ENCODE peak calls at places on chromosomes 11 and 22, in eight cellular contexts. One of them, this sample, is unnamed.

GRCh38 chr11:127392575-127392974 is 392.0 kb upstream of the KIRREL3 start:
- DNase-seq in activated CD8-positive, alpha-beta memory T cell treated with anti-CD3 and anti-CD28 coated beads, Interleukin-2, amount 50 U/mL, for 48 hours: no peak
- DNase-seq in coronary artery: no peak
- DNase-seq in tibial nerve: no peak
- DNase-seq in activated CD4-positive, CD25-positive, alpha-beta regulatory T cell: no peak
- DNase-seq in DND-41: no peak
- DNase-seq in activated CD4-positive, alpha-beta T cell treated with anti-CD3 and anti-CD28 coated beads, Interleukin-2, amount 50 U/mL, for 1 hour: no peak
- DNase-seq in skeletal muscle cell: no peak
- DNase-seq in this sample: no peak

GRCh38 chr11:34792814-34793241 is 123.4 kb downstream of the APIP start:
- DNase-seq in coronary artery: no peak
- DNase-seq in tibial nerve: no peak
- DNase-seq in skeletal muscle cell: no peak
- DNase-seq in DND-41: no peak
- DNase-seq in activated CD4-positive, CD25-positive, alpha-beta regulatory T cell: no peak
- DNase-seq in activated CD8-positive, alpha-beta memory T cell treated with anti-CD3 and anti-CD28 coated beads, Interleukin-2, amount 50 U/mL, for 48 hours: no peak
- DNase-seq in activated CD4-positive, alpha-beta T cell treated with anti-CD3 and anti-CD28 coated beads, Interleukin-2, amount 50 U/mL, for 1 hour: no peak
- DNase-seq in this sample: no peak

GRCh38 chr11:45107051-45107450 is 39.4 kb upstream of the PRDM11 start:
- DNase-seq in tibial nerve: no peak
- DNase-seq in activated CD4-positive, alpha-beta T cell treated with anti-CD3 and anti-CD28 coated beads, Interleukin-2, amount 50 U/mL, for 1 hour: no peak
- DNase-seq in activated CD8-positive, alpha-beta memory T cell treated with anti-CD3 and anti-CD28 coated beads, Interleukin-2, amount 50 U/mL, for 48 hours: no peak
- DNase-seq in skeletal muscle cell: no peak
- DNase-seq in activated CD4-positive, CD25-positive, alpha-beta regulatory T cell: no peak
- DNase-seq in coronary artery: no peak
- DNase-seq in DND-41: no peak
- DNase-seq in this sample: no peak

GRCh38 chr22:21791635-21792625 is 56.3 kb upstream of the YPEL1 start:
- DNase-seq in activated CD4-positive, CD25-positive, alpha-beta regulatory T cell: peak
- DNase-seq in DND-41: no peak
- DNase-seq in activated CD4-positive, alpha-beta T cell treated with anti-CD3 and anti-CD28 coated beads, Interleukin-2, amount 50 U/mL, for 1 hour: no peak
- DNase-seq in tibial nerve: no peak
- DNase-seq in activated CD8-positive, alpha-beta memory T cell treated with anti-CD3 and anti-CD28 coated beads, Interleukin-2, amount 50 U/mL, for 48 hours: peak
- DNase-seq in skeletal muscle cell: no peak
- DNase-seq in coronary artery: no peak
- DNase-seq in this sample: no peak

GRCh38 chr22:23826510-23827350 is 12.1 kb downstream of the DERL3 start:
- DNase-seq in activated CD4-positive, alpha-beta T cell treated with anti-CD3 and anti-CD28 coated beads, Interleukin-2, amount 50 U/mL, for 1 hour: no peak
- DNase-seq in coronary artery: no peak
- DNase-seq in skeletal muscle cell: peak
- DNase-seq in DND-41: no peak
- DNase-seq in activated CD8-positive, alpha-beta memory T cell treated with anti-CD3 and anti-CD28 coated beads, Interleukin-2, amount 50 U/mL, for 48 hours: no peak
- DNase-seq in tibial nerve: no peak
- DNase-seq in activated CD4-positive, CD25-positive, alpha-beta regulatory T cell: no peak
- DNase-seq in this sample: no peak

GRCh38 chr11:4921796-4922195 is 2.3 kb downstream of the OR51G1 start:
- DNase-seq in activated CD8-positive, alpha-beta memory T cell treated with anti-CD3 and anti-CD28 coated beads, Interleukin-2, amount 50 U/mL, for 48 hours: no peak
- DNase-seq in DND-41: no peak
- DNase-seq in coronary artery: no peak
- DNase-seq in tibial nerve: no peak
- DNase-seq in activated CD4-positive, CD25-positive, alpha-beta regulatory T cell: no peak
- DNase-seq in skeletal muscle cell: no peak
- DNase-seq in activated CD4-positive, alpha-beta T cell treated with anti-CD3 and anti-CD28 coated beads, Interleukin-2, amount 50 U/mL, for 1 hour: no peak
- DNase-seq in this sample: no peak

GRCh38 chr11:69480547-69481392 is 693 bp upstream of the LINC01488 start:
- DNase-seq in activated CD4-positive, alpha-beta T cell treated with anti-CD3 and anti-CD28 coated beads, Interleukin-2, amount 50 U/mL, for 1 hour: no peak
- DNase-seq in coronary artery: no peak
- DNase-seq in tibial nerve: no peak
- DNase-seq in activated CD8-positive, alpha-beta memory T cell treated with anti-CD3 and anti-CD28 coated beads, Interleukin-2, amount 50 U/mL, for 48 hours: no peak
- DNase-seq in activated CD4-positive, CD25-positive, alpha-beta regulatory T cell: no peak
- DNase-seq in skeletal muscle cell: no peak
- DNase-seq in DND-41: no peak
- DNase-seq in this sample: peak

GRCh38 chr11:112652786-112653390 is 308.3 kb upstream of the NCAM1 start:
- DNase-seq in DND-41: no peak
- DNase-seq in tibial nerve: no peak
- DNase-seq in activated CD8-positive, alpha-beta memory T cell treated with anti-CD3 and anti-CD28 coated beads, Interleukin-2, amount 50 U/mL, for 48 hours: no peak
- DNase-seq in activated CD4-positive, alpha-beta T cell treated with anti-CD3 and anti-CD28 coated beads, Interleukin-2, amount 50 U/mL, for 1 hour: no peak
- DNase-seq in activated CD4-positive, CD25-positive, alpha-beta regulatory T cell: no peak
- DNase-seq in skeletal muscle cell: peak
- DNase-seq in coronary artery: no peak
- DNase-seq in this sample: no peak

GRCh38 chr22:46408568-46409506 is 73.3 kb downstream of the TRMU start:
- DNase-seq in activated CD4-positive, alpha-beta T cell treated with anti-CD3 and anti-CD28 coated beads, Interleukin-2, amount 50 U/mL, for 1 hour: no peak
- DNase-seq in activated CD8-positive, alpha-beta memory T cell treated with anti-CD3 and anti-CD28 coated beads, Interleukin-2, amount 50 U/mL, for 48 hours: no peak
- DNase-seq in coronary artery: no peak
- DNase-seq in activated CD4-positive, CD25-positive, alpha-beta regulatory T cell: no peak
- DNase-seq in DND-41: no peak
- DNase-seq in tibial nerve: no peak
- DNase-seq in skeletal muscle cell: no peak
- DNase-seq in this sample: no peak

GRCh38 chr11:92376680-92377079 is 152.1 kb downstream of the FAT3 start:
- DNase-seq in tibial nerve: no peak
- DNase-seq in activated CD4-positive, alpha-beta T cell treated with anti-CD3 and anti-CD28 coated beads, Interleukin-2, amount 50 U/mL, for 1 hour: no peak
- DNase-seq in activated CD4-positive, CD25-positive, alpha-beta regulatory T cell: no peak
- DNase-seq in skeletal muscle cell: no peak
- DNase-seq in coronary artery: no peak
- DNase-seq in DND-41: no peak
- DNase-seq in activated CD8-positive, alpha-beta memory T cell treated with anti-CD3 and anti-CD28 coated beads, Interleukin-2, amount 50 U/mL, for 48 hours: no peak
- DNase-seq in this sample: no peak

GRCh38 chr11:134277176-134278001 is 1.2 kb downstream of the GLB1L3 start:
- DNase-seq in activated CD4-positive, alpha-beta T cell treated with anti-CD3 and anti-CD28 coated beads, Interleukin-2, amount 50 U/mL, for 1 hour: no peak
- DNase-seq in activated CD8-positive, alpha-beta memory T cell treated with anti-CD3 and anti-CD28 coated beads, Interleukin-2, amount 50 U/mL, for 48 hours: peak
- DNase-seq in skeletal muscle cell: no peak
- DNase-seq in DND-41: peak
- DNase-seq in coronary artery: no peak
- DNase-seq in activated CD4-positive, CD25-positive, alpha-beta regulatory T cell: no peak
- DNase-seq in tibial nerve: no peak
- DNase-seq in this sample: no peak

GRCh38 chr11:134026655-134027343 is 42.1 kb upstream of the JAM3 start:
- DNase-seq in coronary artery: no peak
- DNase-seq in skeletal muscle cell: no peak
- DNase-seq in activated CD4-positive, CD25-positive, alpha-beta regulatory T cell: no peak
- DNase-seq in activated CD8-positive, alpha-beta memory T cell treated with anti-CD3 and anti-CD28 coated beads, Interleukin-2, amount 50 U/mL, for 48 hours: no peak
- DNase-seq in tibial nerve: no peak
- DNase-seq in activated CD4-positive, alpha-beta T cell treated with anti-CD3 and anti-CD28 coated beads, Interleukin-2, amount 50 U/mL, for 1 hour: no peak
- DNase-seq in DND-41: no peak
- DNase-seq in this sample: no peak

GRCh38 chr11:76903325-76903724 is 42.6 kb downstream of the ACER3 start:
- DNase-seq in tibial nerve: no peak
- DNase-seq in activated CD4-positive, alpha-beta T cell treated with anti-CD3 and anti-CD28 coated beads, Interleukin-2, amount 50 U/mL, for 1 hour: no peak
- DNase-seq in activated CD4-positive, CD25-positive, alpha-beta regulatory T cell: no peak
- DNase-seq in activated CD8-positive, alpha-beta memory T cell treated with anti-CD3 and anti-CD28 coated beads, Interleukin-2, amount 50 U/mL, for 48 hours: no peak
- DNase-seq in DND-41: no peak
- DNase-seq in skeletal muscle cell: no peak
- DNase-seq in coronary artery: no peak
- DNase-seq in this sample: no peak

GRCh38 chr11:85774256-85775097 is 36.5 kb downstream of the SYTL2 start:
- DNase-seq in DND-41: no peak
- DNase-seq in activated CD4-positive, CD25-positive, alpha-beta regulatory T cell: no peak
- DNase-seq in tibial nerve: no peak
- DNase-seq in activated CD4-positive, alpha-beta T cell treated with anti-CD3 and anti-CD28 coated beads, Interleukin-2, amount 50 U/mL, for 1 hour: no peak
- DNase-seq in skeletal muscle cell: no peak
- DNase-seq in activated CD8-positive, alpha-beta memory T cell treated with anti-CD3 and anti-CD28 coated beads, Interleukin-2, amount 50 U/mL, for 48 hours: no peak
- DNase-seq in coronary artery: no peak
- DNase-seq in this sample: peak

GRCh38 chr11:91859666-91860065 is 365.0 kb upstream of the FAT3 start:
- DNase-seq in coronary artery: no peak
- DNase-seq in tibial nerve: no peak
- DNase-seq in activated CD4-positive, alpha-beta T cell treated with anti-CD3 and anti-CD28 coated beads, Interleukin-2, amount 50 U/mL, for 1 hour: no peak
- DNase-seq in activated CD8-positive, alpha-beta memory T cell treated with anti-CD3 and anti-CD28 coated beads, Interleukin-2, amount 50 U/mL, for 48 hours: no peak
- DNase-seq in activated CD4-positive, CD25-positive, alpha-beta regulatory T cell: no peak
- DNase-seq in skeletal muscle cell: no peak
- DNase-seq in DND-41: no peak
- DNase-seq in this sample: no peak

GRCh38 chr11:91220476-91221202 is 997.8 kb upstream of the CHORDC1 start:
- DNase-seq in skeletal muscle cell: peak
- DNase-seq in coronary artery: no peak
- DNase-seq in DND-41: no peak
- DNase-seq in activated CD4-positive, alpha-beta T cell treated with anti-CD3 and anti-CD28 coated beads, Interleukin-2, amount 50 U/mL, for 1 hour: no peak
- DNase-seq in activated CD8-positive, alpha-beta memory T cell treated with anti-CD3 and anti-CD28 coated beads, Interleukin-2, amount 50 U/mL, for 48 hours: no peak
- DNase-seq in activated CD4-positive, CD25-positive, alpha-beta regulatory T cell: no peak
- DNase-seq in tibial nerve: no peak
- DNase-seq in this sample: no peak

GRCh38 chr11:91243065-91243464 is 981.6 kb upstream of the FAT3 start:
- DNase-seq in activated CD8-positive, alpha-beta memory T cell treated with anti-CD3 and anti-CD28 coated beads, Interleukin-2, amount 50 U/mL, for 48 hours: no peak
- DNase-seq in DND-41: no peak
- DNase-seq in activated CD4-positive, alpha-beta T cell treated with anti-CD3 and anti-CD28 coated beads, Interleukin-2, amount 50 U/mL, for 1 hour: no peak
- DNase-seq in activated CD4-positive, CD25-positive, alpha-beta regulatory T cell: no peak
- DNase-seq in skeletal muscle cell: no peak
- DNase-seq in coronary artery: no peak
- DNase-seq in tibial nerve: no peak
- DNase-seq in this sample: no peak

GRCh38 chr22:38724926-38725571 is 19.3 kb downstream of the GTPBP1 start:
- DNase-seq in activated CD8-positive, alpha-beta memory T cell treated with anti-CD3 and anti-CD28 coated beads, Interleukin-2, amount 50 U/mL, for 48 hours: no peak
- DNase-seq in skeletal muscle cell: no peak
- DNase-seq in tibial nerve: no peak
- DNase-seq in DND-41: peak
- DNase-seq in coronary artery: no peak
- DNase-seq in activated CD4-positive, alpha-beta T cell treated with anti-CD3 and anti-CD28 coated beads, Interleukin-2, amount 50 U/mL, for 1 hour: no peak
- DNase-seq in activated CD4-positive, CD25-positive, alpha-beta regulatory T cell: no peak
- DNase-seq in this sample: no peak

GRCh38 chr11:112864715-112865114 is 96.5 kb upstream of the NCAM1 start:
- DNase-seq in DND-41: no peak
- DNase-seq in activated CD8-positive, alpha-beta memory T cell treated with anti-CD3 and anti-CD28 coated beads, Interleukin-2, amount 50 U/mL, for 48 hours: no peak
- DNase-seq in skeletal muscle cell: no peak
- DNase-seq in tibial nerve: no peak
- DNase-seq in coronary artery: no peak
- DNase-seq in activated CD4-positive, alpha-beta T cell treated with anti-CD3 and anti-CD28 coated beads, Interleukin-2, amount 50 U/mL, for 1 hour: no peak
- DNase-seq in activated CD4-positive, CD25-positive, alpha-beta regulatory T cell: no peak
- DNase-seq in this sample: no peak

GRCh38 chr11:125621995-125622394 is 3.0 kb upstream of the CHEK1 start:
- DNase-seq in skeletal muscle cell: peak
- DNase-seq in DND-41: no peak
- DNase-seq in coronary artery: no peak
- DNase-seq in tibial nerve: no peak
- DNase-seq in activated CD4-positive, CD25-positive, alpha-beta regulatory T cell: no peak
- DNase-seq in activated CD8-positive, alpha-beta memory T cell treated with anti-CD3 and anti-CD28 coated beads, Interleukin-2, amount 50 U/mL, for 48 hours: no peak
- DNase-seq in activated CD4-positive, alpha-beta T cell treated with anti-CD3 and anti-CD28 coated beads, Interleukin-2, amount 50 U/mL, for 1 hour: no peak
- DNase-seq in this sample: peak

GRCh38 chr11:46527586-46527985 is 66.2 kb downstream of the AMBRA1 start:
- DNase-seq in coronary artery: no peak
- DNase-seq in activated CD4-positive, CD25-positive, alpha-beta regulatory T cell: no peak
- DNase-seq in tibial nerve: no peak
- DNase-seq in activated CD4-positive, alpha-beta T cell treated with anti-CD3 and anti-CD28 coated beads, Interleukin-2, amount 50 U/mL, for 1 hour: no peak
- DNase-seq in skeletal muscle cell: no peak
- DNase-seq in activated CD8-positive, alpha-beta memory T cell treated with anti-CD3 and anti-CD28 coated beads, Interleukin-2, amount 50 U/mL, for 48 hours: no peak
- DNase-seq in DND-41: no peak
- DNase-seq in this sample: no peak

GRCh38 chr11:64774144-64774543 is 4.2 kb downstream of the SF1 start:
- DNase-seq in activated CD8-positive, alpha-beta memory T cell treated with anti-CD3 and anti-CD28 coated beads, Interleukin-2, amount 50 U/mL, for 48 hours: no peak
- DNase-seq in DND-41: no peak
- DNase-seq in coronary artery: no peak
- DNase-seq in tibial nerve: no peak
- DNase-seq in skeletal muscle cell: no peak
- DNase-seq in activated CD4-positive, alpha-beta T cell treated with anti-CD3 and anti-CD28 coated beads, Interleukin-2, amount 50 U/mL, for 1 hour: no peak
- DNase-seq in activated CD4-positive, CD25-positive, alpha-beta regulatory T cell: no peak
- DNase-seq in this sample: no peak

GRCh38 chr11:44016129-44016528 is 31.7 kb upstream of the ACCSL start:
- DNase-seq in activated CD4-positive, alpha-beta T cell treated with anti-CD3 and anti-CD28 coated beads, Interleukin-2, amount 50 U/mL, for 1 hour: no peak
- DNase-seq in activated CD4-positive, CD25-positive, alpha-beta regulatory T cell: no peak
- DNase-seq in skeletal muscle cell: peak
- DNase-seq in DND-41: no peak
- DNase-seq in activated CD8-positive, alpha-beta memory T cell treated with anti-CD3 and anti-CD28 coated beads, Interleukin-2, amount 50 U/mL, for 48 hours: peak
- DNase-seq in coronary artery: peak
- DNase-seq in tibial nerve: peak
- DNase-seq in this sample: no peak

GRCh38 chr11:75342231-75342918 is 9.1 kb downstream of the ARRB1 start:
- DNase-seq in activated CD4-positive, alpha-beta T cell treated with anti-CD3 and anti-CD28 coated beads, Interleukin-2, amount 50 U/mL, for 1 hour: no peak
- DNase-seq in DND-41: no peak
- DNase-seq in tibial nerve: no peak
- DNase-seq in coronary artery: peak
- DNase-seq in skeletal muscle cell: no peak
- DNase-seq in activated CD4-positive, CD25-positive, alpha-beta regulatory T cell: no peak
- DNase-seq in activated CD8-positive, alpha-beta memory T cell treated with anti-CD3 and anti-CD28 coated beads, Interleukin-2, amount 50 U/mL, for 48 hours: no peak
- DNase-seq in this sample: no peak

GRCh38 chr11:107263865-107264563 is 193.6 kb downstream of the CWF19L2 start:
- DNase-seq in activated CD8-positive, alpha-beta memory T cell treated with anti-CD3 and anti-CD28 coated beads, Interleukin-2, amount 50 U/mL, for 48 hours: no peak
- DNase-seq in activated CD4-positive, alpha-beta T cell treated with anti-CD3 and anti-CD28 coated beads, Interleukin-2, amount 50 U/mL, for 1 hour: no peak
- DNase-seq in DND-41: peak
- DNase-seq in coronary artery: no peak
- DNase-seq in activated CD4-positive, CD25-positive, alpha-beta regulatory T cell: no peak
- DNase-seq in skeletal muscle cell: no peak
- DNase-seq in tibial nerve: no peak
- DNase-seq in this sample: no peak

GRCh38 chr11:117995472-117995871 is 9.3 kb downstream of the IL10RA start:
- DNase-seq in activated CD4-positive, CD25-positive, alpha-beta regulatory T cell: no peak
- DNase-seq in skeletal muscle cell: no peak
- DNase-seq in DND-41: no peak
- DNase-seq in activated CD4-positive, alpha-beta T cell treated with anti-CD3 and anti-CD28 coated beads, Interleukin-2, amount 50 U/mL, for 1 hour: no peak
- DNase-seq in tibial nerve: no peak
- DNase-seq in activated CD8-positive, alpha-beta memory T cell treated with anti-CD3 and anti-CD28 coated beads, Interleukin-2, amount 50 U/mL, for 48 hours: no peak
- DNase-seq in coronary artery: no peak
- DNase-seq in this sample: no peak